ENCODE peak calls at places on chromosomes 4 and X, in four cellular contexts. One of them, this sample, is unnamed.
A peak's percentile ranks its signal among the peaks of the same experiment; 100 is the strongest.

GRCh38 chr4:40719008-40719623 is 30.6 kb upstream of the NSUN7 start:
- DNase-seq in SJSA1: no peak
- DNase-seq in activated T-cell treated with anti-CD3 and anti-CD28 coated beads for 48 hours: no peak
- DNase-seq in substantia nigra: no peak
- DNase-seq in this sample: peak; percentile 30

GRCh38 chrX:63751481-63751880 is 33.5 kb downstream of the ARHGEF9 start:
- DNase-seq in SJSA1: no peak
- DNase-seq in activated T-cell treated with anti-CD3 and anti-CD28 coated beads for 48 hours: no peak
- DNase-seq in substantia nigra: no peak
- DNase-seq in this sample: peak; percentile 42

GRCh38 chr4:77538574-77539157 is 67.0 kb upstream of the CXCL13 start:
- DNase-seq in SJSA1: no peak
- DNase-seq in activated T-cell treated with anti-CD3 and anti-CD28 coated beads for 48 hours: no peak
- DNase-seq in substantia nigra: no peak
- DNase-seq in this sample: no peak

GRCh38 chr4:184574861-184575260 is 74.4 kb downstream of the CASP3 start:
- DNase-seq in SJSA1: no peak
- DNase-seq in activated T-cell treated with anti-CD3 and anti-CD28 coated beads for 48 hours: no peak
- DNase-seq in substantia nigra: no peak
- DNase-seq in this sample: no peak

GRCh38 chr4:164734476-164734875 is 19.5 kb upstream of the SMIM31 start:
- DNase-seq in SJSA1: no peak
- DNase-seq in activated T-cell treated with anti-CD3 and anti-CD28 coated beads for 48 hours: no peak
- DNase-seq in substantia nigra: no peak
- DNase-seq in this sample: no peak

GRCh38 chr4:113293043-113293560 is 243.6 kb downstream of the ANK2 start:
- DNase-seq in SJSA1: no peak
- DNase-seq in activated T-cell treated with anti-CD3 and anti-CD28 coated beads for 48 hours: no peak
- DNase-seq in substantia nigra: no peak
- DNase-seq in this sample: peak; percentile 27

GRCh38 chr4:2535386-2536192 is 858 bp upstream of the FAM193A start:
- DNase-seq in SJSA1: peak; percentile 36
- DNase-seq in activated T-cell treated with anti-CD3 and anti-CD28 coated beads for 48 hours: peak; percentile 37
- DNase-seq in substantia nigra: peak; percentile 52
- DNase-seq in this sample: peak; percentile 70

GRCh38 chr4:71549516-71550160 is 210.8 kb downstream of the SLC4A4 start:
- DNase-seq in SJSA1: no peak
- DNase-seq in activated T-cell treated with anti-CD3 and anti-CD28 coated beads for 48 hours: no peak
- DNase-seq in substantia nigra: no peak
- DNase-seq in this sample: no peak

GRCh38 chrX:149493567-149494562 is 11.2 kb downstream of the IDS start:
- DNase-seq in SJSA1: no peak
- DNase-seq in activated T-cell treated with anti-CD3 and anti-CD28 coated beads for 48 hours: no peak
- DNase-seq in substantia nigra: no peak
- DNase-seq in this sample: peak; percentile 44

GRCh38 chrX:31603411-31604120 is 531.7 kb upstream of the FTHL17 start:
- DNase-seq in SJSA1: no peak
- DNase-seq in activated T-cell treated with anti-CD3 and anti-CD28 coated beads for 48 hours: no peak
- DNase-seq in substantia nigra: no peak
- DNase-seq in this sample: no peak

GRCh38 chrX:116357317-116357716 is 79.1 kb upstream of the SLC6A14 start:
- DNase-seq in SJSA1: no peak
- DNase-seq in activated T-cell treated with anti-CD3 and anti-CD28 coated beads for 48 hours: no peak
- DNase-seq in substantia nigra: no peak
- DNase-seq in this sample: no peak

GRCh38 chrX:103536071-103536470 is 16.8 kb upstream of the RAB40A start:
- DNase-seq in SJSA1: no peak
- DNase-seq in activated T-cell treated with anti-CD3 and anti-CD28 coated beads for 48 hours: no peak
- DNase-seq in substantia nigra: no peak
- DNase-seq in this sample: no peak

GRCh38 chr4:187480146-187481145 is 515.1 kb upstream of the ZFP42 start:
- DNase-seq in SJSA1: peak; percentile 75
- DNase-seq in activated T-cell treated with anti-CD3 and anti-CD28 coated beads for 48 hours: no peak
- DNase-seq in substantia nigra: no peak
- DNase-seq in this sample: no peak

GRCh38 chr4:139913398-139913990 is 240.5 kb downstream of the MAML3 start:
- DNase-seq in SJSA1: no peak
- DNase-seq in activated T-cell treated with anti-CD3 and anti-CD28 coated beads for 48 hours: no peak
- DNase-seq in substantia nigra: no peak
- DNase-seq in this sample: no peak

GRCh38 chr4:53656421-53656981 is 65.2 kb upstream of the LNX1 start:
- DNase-seq in SJSA1: no peak
- DNase-seq in activated T-cell treated with anti-CD3 and anti-CD28 coated beads for 48 hours: no peak
- DNase-seq in substantia nigra: no peak
- DNase-seq in this sample: no peak

GRCh38 chr4:11590132-11590531 is 161.4 kb upstream of the HS3ST1 start:
- DNase-seq in SJSA1: no peak
- DNase-seq in activated T-cell treated with anti-CD3 and anti-CD28 coated beads for 48 hours: no peak
- DNase-seq in substantia nigra: no peak
- DNase-seq in this sample: no peak

GRCh38 chr4:139873111-139873866 is 207.7 kb downstream of the MGST2 start:
- DNase-seq in SJSA1: no peak
- DNase-seq in activated T-cell treated with anti-CD3 and anti-CD28 coated beads for 48 hours: no peak
- DNase-seq in substantia nigra: no peak
- DNase-seq in this sample: no peak

GRCh38 chr4:48504352-48504751 is 14.3 kb downstream of the ZAR1 start:
- DNase-seq in SJSA1: no peak
- DNase-seq in activated T-cell treated with anti-CD3 and anti-CD28 coated beads for 48 hours: no peak
- DNase-seq in substantia nigra: no peak
- DNase-seq in this sample: no peak

GRCh38 chr4:140141196-140141845 is 12.7 kb downstream of the MAML3 start:
- DNase-seq in SJSA1: no peak
- DNase-seq in activated T-cell treated with anti-CD3 and anti-CD28 coated beads for 48 hours: no peak
- DNase-seq in substantia nigra: no peak
- DNase-seq in this sample: no peak

GRCh38 chrX:11371106-11371505 is 77.9 kb downstream of the AMELX start:
- DNase-seq in SJSA1: no peak
- DNase-seq in activated T-cell treated with anti-CD3 and anti-CD28 coated beads for 48 hours: no peak
- DNase-seq in substantia nigra: no peak
- DNase-seq in this sample: no peak